ENCODE peak calls at places on chromosomes 6 and 20, in six cellular contexts. H, A, X, Y, O and W are unnamed samples.

GRCh38 chr6:160300076-160300695 is 41.6 kb upstream of the SLC22A2 start:
- DNase-seq in A (no peak), H (no peak), Y (no peak), O (no peak), X (no peak), W (peak; percentile 53)

GRCh38 chr6:135693971-135694370 is 157.5 kb upstream of the PDE7B start:
- DNase-seq in O (no peak), Y (no peak), X (no peak), A (no peak), H (no peak), W (no peak)

GRCh38 chr6:75275067-75275466 is 9.5 kb downstream of the TMEM30A start:
- DNase-seq in A (no peak), O (no peak), H (no peak), Y (no peak), X (no peak), W (no peak)

GRCh38 chr6:44646355-44646754 is 258.8 kb downstream of the CDC5L start:
- DNase-seq in O (no peak), H (no peak), Y (no peak), X (no peak), A (no peak), W (no peak)

GRCh38 chr6:152595507-152595906 is 41.7 kb downstream of the SYNE1 start:
- DNase-seq in A (no peak), Y (no peak), H (no peak), X (no peak), O (no peak), W (peak; percentile 10)

GRCh38 chr6:35341557-35341956 is 801 bp upstream of the PPARD start:
- DNase-seq in O (no peak), Y (no peak), H (no peak), A (no peak), X (no peak), W (no peak)

GRCh38 chr6:88166493-88166900 is 350 bp upstream of the CNR1 start:
- DNase-seq in X (no peak), A (no peak), H (no peak), Y (peak; percentile 68), O (no peak), W (no peak)

GRCh38 chr6:11317885-11318771 is 85.7 kb upstream of the NEDD9 start:
- DNase-seq in Y (peak; percentile 43), A (peak; percentile 59), X (peak; percentile 76), O (peak; percentile 67), H (no peak), W (peak; percentile 85)

GRCh38 chr6:137389150-137389664 is 105.0 kb downstream of the OLIG3 start:
- DNase-seq in H (no peak), Y (peak; percentile 63), X (peak; percentile 70), O (peak; percentile 59), A (peak; percentile 48), W (no peak)

GRCh38 chr6:7338031-7338430 is 25.0 kb upstream of the SSR1 start:
- DNase-seq in X (no peak), Y (no peak), O (no peak), A (no peak), H (no peak), W (no peak)

GRCh38 chr20:21387528-21387927 is 9.8 kb downstream of the NKX2-4 start:
- DNase-seq in O (no peak), H (peak; percentile 82), A (no peak), X (no peak), Y (no peak), W (no peak)

GRCh38 chr6:42525132-42525531 is 38.7 kb upstream of the UBR2 start:
- DNase-seq in Y (no peak), O (no peak), X (no peak), A (no peak), H (no peak), W (no peak)

GRCh38 chr20:1894951-1895673 is at the start of gene SIRPA:
- DNase-seq in X (no peak), Y (peak; percentile 49), H (peak; percentile 53), A (no peak), O (no peak), W (peak; percentile 43)

GRCh38 chr6:131914967-131915751 is 36.0 kb downstream of the CCN2 start:
- DNase-seq in Y (peak; percentile 74), X (peak; percentile 19), A (peak; percentile 21), O (no peak), H (peak; percentile 58), W (peak; percentile 29)

GRCh38 chr6:72422126-72422680 is 199.7 kb upstream of the KCNQ5 start:
- DNase-seq in Y (no peak), A (no peak), O (no peak), H (no peak), X (no peak), W (no peak)

GRCh38 chr6:82025271-82025670 is 222.3 kb downstream of the IBTK start:
- DNase-seq in O (no peak), H (no peak), Y (no peak), X (no peak), A (no peak), W (no peak)

GRCh38 chr6:169933839-169934698 is 182.6 kb downstream of the ERMARD start:
- DNase-seq in O (no peak), Y (no peak), X (no peak), A (no peak), H (no peak), W (no peak)

GRCh38 chr20:62818592-62819493 is 2.0 kb downstream of the COL9A3 start:
- DNase-seq in A (no peak), X (no peak), H (no peak), Y (no peak), O (no peak), W (no peak)

GRCh38 chr6:170048615-170049256 is 242.1 kb downstream of the DLL1 start:
- DNase-seq in Y (no peak), A (no peak), O (no peak), X (peak; percentile 13), H (no peak), W (no peak)

GRCh38 chr20:57801581-57801980 is 91.8 kb upstream of the PMEPA1 start:
- DNase-seq in Y (no peak), H (no peak), O (no peak), A (no peak), X (no peak), W (no peak)

GRCh38 chr6:12359051-12359450 is 68.9 kb downstream of the EDN1 start:
- DNase-seq in H (no peak), O (no peak), A (no peak), X (no peak), Y (peak; percentile 11), W (no peak)

GRCh38 chr20:23187759-23188158 is 101.6 kb upstream of the CD93 start:
- DNase-seq in Y (no peak), A (no peak), X (no peak), O (no peak), H (no peak), W (no peak)

GRCh38 chr6:26021350-26022165 is 59.0 kb downstream of the TRIM38 start:
- DNase-seq in H (peak; percentile 93), Y (peak; percentile 93), O (peak; percentile 81), A (peak; percentile 79), X (peak; percentile 80), W (peak; percentile 96)

GRCh38 chr6:169745405-169745804 is 6.0 kb downstream of the DYNLT2 start:
- DNase-seq in Y (no peak), O (no peak), A (no peak), H (no peak), X (no peak), W (no peak)

GRCh38 chr6:129490551-129491245 is 219.3 kb downstream of the ARHGAP18 start:
- DNase-seq in X (peak; percentile 51), Y (peak; percentile 76), H (no peak), A (peak; percentile 52), O (peak; percentile 64), W (peak; percentile 78)

GRCh38 chr6:2245954-2246863 is 804 bp upstream of the GMDS start:
- DNase-seq in Y (peak; percentile 64), A (peak; percentile 44), O (peak; percentile 4), H (peak; percentile 65), X (peak; percentile 31), W (peak; percentile 38)

GRCh38 chr6:133748628-133749027 is 140.3 kb upstream of the TCF21 start:
- DNase-seq in H (no peak), A (no peak), Y (no peak), O (no peak), X (no peak), W (no peak)

GRCh38 chr6:36025932-36026327 is 1.5 kb upstream of the SLC26A8 start:
- DNase-seq in H (no peak), O (no peak), A (no peak), X (no peak), Y (no peak), W (no peak)

GRCh38 chr6:14984454-14984853 is 261.4 kb upstream of the JARID2 start:
- DNase-seq in H (no peak), A (no peak), O (no peak), X (no peak), Y (no peak), W (no peak)

GRCh38 chr6:153231048-153231635 is 100.1 kb upstream of the RGS17 start:
- DNase-seq in O (no peak), A (no peak), X (no peak), H (peak; percentile 23), Y (no peak), W (peak; percentile 48)

GRCh38 chr6:150245148-150245547 is 102.3 kb downstream of the PPP1R14C start:
- DNase-seq in A (no peak), X (no peak), Y (no peak), O (no peak), H (no peak), W (no peak)

GRCh38 chr6:621916-622315 is 35.0 kb downstream of the HUS1B start:
- DNase-seq in A (no peak), Y (no peak), O (no peak), H (no peak), X (no peak), W (no peak)

GRCh38 chr6:101509556-101509955 is 116.0 kb downstream of the GRIK2 start:
- DNase-seq in H (no peak), O (no peak), X (no peak), Y (no peak), A (no peak), W (no peak)

GRCh38 chr20:21511850-21512633 is 1.8 kb downstream of the NKX2-2 start:
- DNase-seq in Y (no peak), H (no peak), X (no peak), A (no peak), O (no peak), W (no peak)

GRCh38 chr6:160252073-160252809 is 6.4 kb downstream of the SLC22A2 start:
- DNase-seq in X (no peak), H (no peak), Y (no peak), A (no peak), O (no peak), W (no peak)

GRCh38 chr20:17854307-17854903 is 114.2 kb downstream of the SNX5 start:
- DNase-seq in H (no peak), Y (no peak), A (no peak), X (no peak), O (no peak), W (peak; percentile 39)

GRCh38 chr6:650098-650497 is 6.8 kb downstream of the HUS1B start:
- DNase-seq in X (no peak), O (no peak), H (no peak), A (no peak), Y (no peak), W (no peak)